ENCODE peak calls at places on chromosomes 16 and 17, in five cellular contexts. One of them, this sample, is unnamed.

GRCh38 chr16:49514391-49514980 is 140.9 kb downstream of the C16orf78 start:
- DNase-seq in ovary: no peak
- DNase-seq in bronchial epithelial cell: no peak
- DNase-seq in tibial artery: no peak
- DNase-seq in HuH-7.5: no peak
- DNase-seq in this sample: no peak

GRCh38 chr16:52552643-52553042 is 5.7 kb upstream of the TOX3 start:
- DNase-seq in HuH-7.5: no peak
- DNase-seq in ovary: no peak
- DNase-seq in bronchial epithelial cell: peak; percentile 91
- DNase-seq in tibial artery: no peak
- DNase-seq in this sample: no peak

GRCh38 chr17:6823011-6823442 is 8.5 kb downstream of the TEKT1 start:
- DNase-seq in ovary: no peak
- DNase-seq in bronchial epithelial cell: peak; percentile 81
- DNase-seq in HuH-7.5: no peak
- DNase-seq in tibial artery: no peak
- DNase-seq in this sample: no peak

GRCh38 chr17:77332981-77333685 is 192.4 kb downstream of the SEC14L1 start:
- DNase-seq in ovary: no peak
- DNase-seq in HuH-7.5: no peak
- DNase-seq in bronchial epithelial cell: peak; percentile 92
- DNase-seq in tibial artery: no peak
- DNase-seq in this sample: no peak

GRCh38 chr16:80198265-80198994 is 342.4 kb upstream of the DYNLRB2 start:
- DNase-seq in tibial artery: no peak
- DNase-seq in HuH-7.5: no peak
- DNase-seq in bronchial epithelial cell: peak; percentile 74
- DNase-seq in ovary: no peak
- DNase-seq in this sample: no peak

GRCh38 chr16:47885489-47885888 is 270.3 kb downstream of the ABCC12 start:
- DNase-seq in ovary: no peak
- DNase-seq in bronchial epithelial cell: no peak
- DNase-seq in tibial artery: no peak
- DNase-seq in HuH-7.5: no peak
- DNase-seq in this sample: no peak

GRCh38 chr16:66486199-66486772 is 59.2 kb downstream of the BEAN1 start:
- DNase-seq in tibial artery: no peak
- DNase-seq in HuH-7.5: no peak
- DNase-seq in bronchial epithelial cell: no peak
- DNase-seq in ovary: no peak
- DNase-seq in this sample: no peak

GRCh38 chr16:72427001-72427785 is 255.2 kb upstream of the PMFBP1 start:
- DNase-seq in bronchial epithelial cell: no peak
- DNase-seq in ovary: no peak
- DNase-seq in HuH-7.5: no peak
- DNase-seq in tibial artery: no peak
- DNase-seq in this sample: no peak

GRCh38 chr16:6749714-6750113 is 582.9 kb upstream of the RBFOX1 start:
- DNase-seq in bronchial epithelial cell: no peak
- DNase-seq in ovary: no peak
- DNase-seq in tibial artery: no peak
- DNase-seq in HuH-7.5: no peak
- DNase-seq in this sample: no peak

GRCh38 chr16:56081371-56081770 is 109.9 kb upstream of the GNAO1 start:
- DNase-seq in ovary: no peak
- DNase-seq in tibial artery: no peak
- DNase-seq in HuH-7.5: no peak
- DNase-seq in bronchial epithelial cell: no peak
- DNase-seq in this sample: no peak

GRCh38 chr17:82648761-82649474 is 674 bp upstream of the WDR45B start:
- DNase-seq in tibial artery: peak; percentile 47
- DNase-seq in HuH-7.5: no peak
- DNase-seq in ovary: peak; percentile 86
- DNase-seq in bronchial epithelial cell: no peak
- DNase-seq in this sample: peak; percentile 52

GRCh38 chr17:34370997-34371395 is 8.0 kb upstream of the CCL1 start:
- DNase-seq in tibial artery: no peak
- DNase-seq in HuH-7.5: no peak
- DNase-seq in bronchial epithelial cell: peak; percentile 59
- DNase-seq in ovary: no peak
- DNase-seq in this sample: no peak

GRCh38 chr17:57004944-57005579 is 27.1 kb downstream of the SCPEP1 start:
- DNase-seq in tibial artery: no peak
- DNase-seq in bronchial epithelial cell: no peak
- DNase-seq in HuH-7.5: no peak
- DNase-seq in ovary: no peak
- DNase-seq in this sample: no peak